ENCODE peak calls at places on chromosome 9, in eight cellular contexts. One of them, this sample, is unnamed.

GRCh38 chr9:129321511-129322021 is 143.5 kb upstream of the IER5L start:
- DNase-seq in HTR-8/SVneo: no peak
- DNase-seq in EL: no peak
- DNase-seq in GM12891: no peak
- DNase-seq in hippocampal formation: no peak
- DNase-seq in tibial nerve: no peak
- DNase-seq in activated naive CD8-positive, alpha-beta T cell treated with anti-CD3 and anti-CD28 coated beads, Interleukin-2, amount 50 U/mL, for 24 hours: no peak
- DNase-seq in astrocyte of the cerebellum: no peak
- DNase-seq in this sample: no peak

GRCh38 chr9:85944672-85945071 is 3.7 kb downstream of the NAA35 start:
- DNase-seq in HTR-8/SVneo: no peak
- DNase-seq in EL: no peak
- DNase-seq in GM12891: no peak
- DNase-seq in hippocampal formation: no peak
- DNase-seq in tibial nerve: no peak
- DNase-seq in activated naive CD8-positive, alpha-beta T cell treated with anti-CD3 and anti-CD28 coated beads, Interleukin-2, amount 50 U/mL, for 24 hours: no peak
- DNase-seq in astrocyte of the cerebellum: no peak
- DNase-seq in this sample: no peak

GRCh38 chr9:114930063-114930812 is at the start of gene TNFSF8:
- DNase-seq in HTR-8/SVneo: no peak
- DNase-seq in EL: no peak
- DNase-seq in GM12891: no peak
- DNase-seq in hippocampal formation: no peak
- DNase-seq in tibial nerve: no peak
- DNase-seq in activated naive CD8-positive, alpha-beta T cell treated with anti-CD3 and anti-CD28 coated beads, Interleukin-2, amount 50 U/mL, for 24 hours: peak; percentile 60
- DNase-seq in astrocyte of the cerebellum: no peak
- DNase-seq in this sample: no peak

GRCh38 chr9:94714494-94714893 is 12.0 kb upstream of the AOPEP start:
- DNase-seq in HTR-8/SVneo: no peak
- DNase-seq in EL: no peak
- DNase-seq in GM12891: no peak
- DNase-seq in hippocampal formation: no peak
- DNase-seq in tibial nerve: no peak
- DNase-seq in activated naive CD8-positive, alpha-beta T cell treated with anti-CD3 and anti-CD28 coated beads, Interleukin-2, amount 50 U/mL, for 24 hours: no peak
- DNase-seq in astrocyte of the cerebellum: no peak
- DNase-seq in this sample: peak; percentile 11

GRCh38 chr9:92206490-92206889 is 87.0 kb downstream of the IARS1 start:
- DNase-seq in HTR-8/SVneo: no peak
- DNase-seq in EL: peak; percentile 29
- DNase-seq in GM12891: no peak
- DNase-seq in hippocampal formation: no peak
- DNase-seq in tibial nerve: no peak
- DNase-seq in activated naive CD8-positive, alpha-beta T cell treated with anti-CD3 and anti-CD28 coated beads, Interleukin-2, amount 50 U/mL, for 24 hours: no peak
- DNase-seq in astrocyte of the cerebellum: no peak
- DNase-seq in this sample: no peak

GRCh38 chr9:77927265-77927664 is 104.3 kb downstream of the GNAQ start:
- DNase-seq in HTR-8/SVneo: peak; percentile 22
- DNase-seq in EL: peak; percentile 79
- DNase-seq in GM12891: no peak
- DNase-seq in hippocampal formation: no peak
- DNase-seq in tibial nerve: no peak
- DNase-seq in activated naive CD8-positive, alpha-beta T cell treated with anti-CD3 and anti-CD28 coated beads, Interleukin-2, amount 50 U/mL, for 24 hours: no peak
- DNase-seq in astrocyte of the cerebellum: no peak
- DNase-seq in this sample: peak; percentile 26

GRCh38 chr9:110092792-110093191 is 115.2 kb downstream of the C9orf152 start:
- DNase-seq in HTR-8/SVneo: no peak
- DNase-seq in EL: no peak
- DNase-seq in GM12891: no peak
- DNase-seq in hippocampal formation: no peak
- DNase-seq in tibial nerve: no peak
- DNase-seq in activated naive CD8-positive, alpha-beta T cell treated with anti-CD3 and anti-CD28 coated beads, Interleukin-2, amount 50 U/mL, for 24 hours: no peak
- DNase-seq in astrocyte of the cerebellum: no peak
- DNase-seq in this sample: no peak

GRCh38 chr9:74760031-74760700 is 127.6 kb downstream of the TRPM6 start:
- DNase-seq in HTR-8/SVneo: no peak
- DNase-seq in EL: peak; percentile 86
- DNase-seq in GM12891: no peak
- DNase-seq in hippocampal formation: no peak
- DNase-seq in tibial nerve: no peak
- DNase-seq in activated naive CD8-positive, alpha-beta T cell treated with anti-CD3 and anti-CD28 coated beads, Interleukin-2, amount 50 U/mL, for 24 hours: no peak
- DNase-seq in astrocyte of the cerebellum: peak; percentile 42
- DNase-seq in this sample: peak; percentile 82

GRCh38 chr9:114235113-114235589 is 79.8 kb downstream of the COL27A1 start:
- DNase-seq in HTR-8/SVneo: no peak
- DNase-seq in EL: no peak
- DNase-seq in GM12891: no peak
- DNase-seq in hippocampal formation: no peak
- DNase-seq in tibial nerve: no peak
- DNase-seq in activated naive CD8-positive, alpha-beta T cell treated with anti-CD3 and anti-CD28 coated beads, Interleukin-2, amount 50 U/mL, for 24 hours: no peak
- DNase-seq in astrocyte of the cerebellum: no peak
- DNase-seq in this sample: no peak

GRCh38 chr9:17225407-17225806 is 90.6 kb downstream of the CNTLN start:
- DNase-seq in HTR-8/SVneo: no peak
- DNase-seq in EL: no peak
- DNase-seq in GM12891: no peak
- DNase-seq in hippocampal formation: no peak
- DNase-seq in tibial nerve: no peak
- DNase-seq in activated naive CD8-positive, alpha-beta T cell treated with anti-CD3 and anti-CD28 coated beads, Interleukin-2, amount 50 U/mL, for 24 hours: no peak
- DNase-seq in astrocyte of the cerebellum: no peak
- DNase-seq in this sample: no peak

GRCh38 chr9:115691686-115692085 is 461.9 kb upstream of the PAPPA start:
- DNase-seq in HTR-8/SVneo: no peak
- DNase-seq in EL: peak; percentile 84
- DNase-seq in GM12891: no peak
- DNase-seq in hippocampal formation: no peak
- DNase-seq in tibial nerve: no peak
- DNase-seq in activated naive CD8-positive, alpha-beta T cell treated with anti-CD3 and anti-CD28 coated beads, Interleukin-2, amount 50 U/mL, for 24 hours: no peak
- DNase-seq in astrocyte of the cerebellum: peak; percentile 22
- DNase-seq in this sample: peak; percentile 85

GRCh38 chr9:29211681-29212589 is 1638.7 kb upstream of the C9orf72 start:
- DNase-seq in HTR-8/SVneo: no peak
- DNase-seq in EL: no peak
- DNase-seq in GM12891: peak; percentile 62
- DNase-seq in hippocampal formation: peak; percentile 33
- DNase-seq in tibial nerve: no peak
- DNase-seq in activated naive CD8-positive, alpha-beta T cell treated with anti-CD3 and anti-CD28 coated beads, Interleukin-2, amount 50 U/mL, for 24 hours: peak; percentile 50
- DNase-seq in astrocyte of the cerebellum: no peak
- DNase-seq in this sample: no peak

GRCh38 chr9:73782166-73782565 is 630.5 kb downstream of the ANXA1 start:
- DNase-seq in HTR-8/SVneo: no peak
- DNase-seq in EL: no peak
- DNase-seq in GM12891: no peak
- DNase-seq in hippocampal formation: no peak
- DNase-seq in tibial nerve: no peak
- DNase-seq in activated naive CD8-positive, alpha-beta T cell treated with anti-CD3 and anti-CD28 coated beads, Interleukin-2, amount 50 U/mL, for 24 hours: no peak
- DNase-seq in astrocyte of the cerebellum: no peak
- DNase-seq in this sample: no peak

GRCh38 chr9:120110520-120110919 is 469.4 kb downstream of the CDK5RAP2 start:
- DNase-seq in HTR-8/SVneo: no peak
- DNase-seq in EL: no peak
- DNase-seq in GM12891: no peak
- DNase-seq in hippocampal formation: no peak
- DNase-seq in tibial nerve: no peak
- DNase-seq in activated naive CD8-positive, alpha-beta T cell treated with anti-CD3 and anti-CD28 coated beads, Interleukin-2, amount 50 U/mL, for 24 hours: no peak
- DNase-seq in astrocyte of the cerebellum: no peak
- DNase-seq in this sample: no peak

GRCh38 chr9:111067472-111067871 is 29.2 kb upstream of the LPAR1 start:
- DNase-seq in HTR-8/SVneo: no peak
- DNase-seq in EL: no peak
- DNase-seq in GM12891: no peak
- DNase-seq in hippocampal formation: no peak
- DNase-seq in tibial nerve: no peak
- DNase-seq in activated naive CD8-positive, alpha-beta T cell treated with anti-CD3 and anti-CD28 coated beads, Interleukin-2, amount 50 U/mL, for 24 hours: no peak
- DNase-seq in astrocyte of the cerebellum: no peak
- DNase-seq in this sample: no peak

GRCh38 chr9:123090198-123090896 is 56.9 kb downstream of the GPR21 start:
- DNase-seq in HTR-8/SVneo: no peak
- DNase-seq in EL: no peak
- DNase-seq in GM12891: no peak
- DNase-seq in hippocampal formation: no peak
- DNase-seq in tibial nerve: no peak
- DNase-seq in activated naive CD8-positive, alpha-beta T cell treated with anti-CD3 and anti-CD28 coated beads, Interleukin-2, amount 50 U/mL, for 24 hours: no peak
- DNase-seq in astrocyte of the cerebellum: no peak
- DNase-seq in this sample: peak; percentile 4

GRCh38 chr9:68851657-68852056 is 146.6 kb downstream of the PIP5K1B start:
- DNase-seq in HTR-8/SVneo: no peak
- DNase-seq in EL: peak; percentile 6
- DNase-seq in GM12891: no peak
- DNase-seq in hippocampal formation: no peak
- DNase-seq in tibial nerve: no peak
- DNase-seq in activated naive CD8-positive, alpha-beta T cell treated with anti-CD3 and anti-CD28 coated beads, Interleukin-2, amount 50 U/mL, for 24 hours: no peak
- DNase-seq in astrocyte of the cerebellum: no peak
- DNase-seq in this sample: no peak

GRCh38 chr9:114155967-114156294 is 594 bp downstream of the COL27A1 start:
- DNase-seq in HTR-8/SVneo: no peak
- DNase-seq in EL: no peak
- DNase-seq in GM12891: no peak
- DNase-seq in hippocampal formation: no peak
- DNase-seq in tibial nerve: no peak
- DNase-seq in activated naive CD8-positive, alpha-beta T cell treated with anti-CD3 and anti-CD28 coated beads, Interleukin-2, amount 50 U/mL, for 24 hours: peak; percentile 42
- DNase-seq in astrocyte of the cerebellum: no peak
- DNase-seq in this sample: no peak

GRCh38 chr9:109254317-109254716 is 66.5 kb downstream of the EPB41L4B start:
- DNase-seq in HTR-8/SVneo: no peak
- DNase-seq in EL: peak; percentile 71
- DNase-seq in GM12891: no peak
- DNase-seq in hippocampal formation: no peak
- DNase-seq in tibial nerve: no peak
- DNase-seq in activated naive CD8-positive, alpha-beta T cell treated with anti-CD3 and anti-CD28 coated beads, Interleukin-2, amount 50 U/mL, for 24 hours: no peak
- DNase-seq in astrocyte of the cerebellum: no peak
- DNase-seq in this sample: peak; percentile 42

GRCh38 chr9:122217640-122218039 is 11.1 kb downstream of the LHX6 start:
- DNase-seq in HTR-8/SVneo: no peak
- DNase-seq in EL: no peak
- DNase-seq in GM12891: no peak
- DNase-seq in hippocampal formation: no peak
- DNase-seq in tibial nerve: no peak
- DNase-seq in activated naive CD8-positive, alpha-beta T cell treated with anti-CD3 and anti-CD28 coated beads, Interleukin-2, amount 50 U/mL, for 24 hours: no peak
- DNase-seq in astrocyte of the cerebellum: no peak
- DNase-seq in this sample: no peak

GRCh38 chr9:117782931-117783788 is 79.0 kb downstream of the TLR4 start:
- DNase-seq in HTR-8/SVneo: peak; percentile 24
- DNase-seq in EL: peak; percentile 80
- DNase-seq in GM12891: no peak
- DNase-seq in hippocampal formation: peak; percentile 84
- DNase-seq in tibial nerve: peak; percentile 43
- DNase-seq in activated naive CD8-positive, alpha-beta T cell treated with anti-CD3 and anti-CD28 coated beads, Interleukin-2, amount 50 U/mL, for 24 hours: peak; percentile 57
- DNase-seq in astrocyte of the cerebellum: peak; percentile 48
- DNase-seq in this sample: peak; percentile 86

GRCh38 chr9:113352411-113352810 is 3.1 kb downstream of the BSPRY start:
- DNase-seq in HTR-8/SVneo: no peak
- DNase-seq in EL: no peak
- DNase-seq in GM12891: no peak
- DNase-seq in hippocampal formation: no peak
- DNase-seq in tibial nerve: no peak
- DNase-seq in activated naive CD8-positive, alpha-beta T cell treated with anti-CD3 and anti-CD28 coated beads, Interleukin-2, amount 50 U/mL, for 24 hours: no peak
- DNase-seq in astrocyte of the cerebellum: no peak
- DNase-seq in this sample: no peak

GRCh38 chr9:96034553-96035122 is 159.1 kb downstream of the ERCC6L2 start:
- DNase-seq in HTR-8/SVneo: no peak
- DNase-seq in EL: no peak
- DNase-seq in GM12891: no peak
- DNase-seq in hippocampal formation: no peak
- DNase-seq in tibial nerve: no peak
- DNase-seq in activated naive CD8-positive, alpha-beta T cell treated with anti-CD3 and anti-CD28 coated beads, Interleukin-2, amount 50 U/mL, for 24 hours: no peak
- DNase-seq in astrocyte of the cerebellum: no peak
- DNase-seq in this sample: no peak

GRCh38 chr9:107794259-107794658 is 304.7 kb upstream of the KLF4 start:
- DNase-seq in HTR-8/SVneo: no peak
- DNase-seq in EL: no peak
- DNase-seq in GM12891: no peak
- DNase-seq in hippocampal formation: no peak
- DNase-seq in tibial nerve: no peak
- DNase-seq in activated naive CD8-positive, alpha-beta T cell treated with anti-CD3 and anti-CD28 coated beads, Interleukin-2, amount 50 U/mL, for 24 hours: no peak
- DNase-seq in astrocyte of the cerebellum: no peak
- DNase-seq in this sample: no peak

GRCh38 chr9:135348788-135349150 is 130.8 kb upstream of the PPP1R26 start:
- DNase-seq in HTR-8/SVneo: no peak
- DNase-seq in EL: no peak
- DNase-seq in GM12891: no peak
- DNase-seq in hippocampal formation: no peak
- DNase-seq in tibial nerve: no peak
- DNase-seq in activated naive CD8-positive, alpha-beta T cell treated with anti-CD3 and anti-CD28 coated beads, Interleukin-2, amount 50 U/mL, for 24 hours: no peak
- DNase-seq in astrocyte of the cerebellum: no peak
- DNase-seq in this sample: no peak

GRCh38 chr9:108562176-108562575 is 293.6 kb downstream of the ACTL7B start:
- DNase-seq in HTR-8/SVneo: no peak
- DNase-seq in EL: no peak
- DNase-seq in GM12891: no peak
- DNase-seq in hippocampal formation: no peak
- DNase-seq in tibial nerve: no peak
- DNase-seq in activated naive CD8-positive, alpha-beta T cell treated with anti-CD3 and anti-CD28 coated beads, Interleukin-2, amount 50 U/mL, for 24 hours: no peak
- DNase-seq in astrocyte of the cerebellum: no peak
- DNase-seq in this sample: no peak

GRCh38 chr9:133533878-133534277 is 626 bp upstream of the ADAMTSL2 start:
- DNase-seq in HTR-8/SVneo: no peak
- DNase-seq in EL: no peak
- DNase-seq in GM12891: no peak
- DNase-seq in hippocampal formation: no peak
- DNase-seq in tibial nerve: no peak
- DNase-seq in activated naive CD8-positive, alpha-beta T cell treated with anti-CD3 and anti-CD28 coated beads, Interleukin-2, amount 50 U/mL, for 24 hours: peak; percentile 10
- DNase-seq in astrocyte of the cerebellum: no peak
- DNase-seq in this sample: no peak

GRCh38 chr9:101513351-101513750 is 20.3 kb upstream of the RNF20 start:
- DNase-seq in HTR-8/SVneo: no peak
- DNase-seq in EL: no peak
- DNase-seq in GM12891: no peak
- DNase-seq in hippocampal formation: no peak
- DNase-seq in tibial nerve: no peak
- DNase-seq in activated naive CD8-positive, alpha-beta T cell treated with anti-CD3 and anti-CD28 coated beads, Interleukin-2, amount 50 U/mL, for 24 hours: no peak
- DNase-seq in astrocyte of the cerebellum: no peak
- DNase-seq in this sample: no peak

GRCh38 chr9:89185980-89186379 is 7.4 kb upstream of the SHC3 start:
- DNase-seq in HTR-8/SVneo: no peak
- DNase-seq in EL: peak; percentile 15
- DNase-seq in GM12891: no peak
- DNase-seq in hippocampal formation: no peak
- DNase-seq in tibial nerve: no peak
- DNase-seq in activated naive CD8-positive, alpha-beta T cell treated with anti-CD3 and anti-CD28 coated beads, Interleukin-2, amount 50 U/mL, for 24 hours: no peak
- DNase-seq in astrocyte of the cerebellum: no peak
- DNase-seq in this sample: no peak

GRCh38 chr9:40926404-40927259 is 201.8 kb downstream of the FOXD4L6 start:
- DNase-seq in HTR-8/SVneo: no peak
- DNase-seq in EL: no peak
- DNase-seq in GM12891: no peak
- DNase-seq in hippocampal formation: no peak
- DNase-seq in tibial nerve: no peak
- DNase-seq in activated naive CD8-positive, alpha-beta T cell treated with anti-CD3 and anti-CD28 coated beads, Interleukin-2, amount 50 U/mL, for 24 hours: no peak
- DNase-seq in astrocyte of the cerebellum: no peak
- DNase-seq in this sample: no peak

GRCh38 chr9:2144619-2145018 is 129.5 kb downstream of the SMARCA2 start:
- DNase-seq in HTR-8/SVneo: no peak
- DNase-seq in EL: no peak
- DNase-seq in GM12891: no peak
- DNase-seq in hippocampal formation: no peak
- DNase-seq in tibial nerve: no peak
- DNase-seq in activated naive CD8-positive, alpha-beta T cell treated with anti-CD3 and anti-CD28 coated beads, Interleukin-2, amount 50 U/mL, for 24 hours: no peak
- DNase-seq in astrocyte of the cerebellum: no peak
- DNase-seq in this sample: no peak

GRCh38 chr9:108996653-108997052 is 16.6 kb downstream of the CTNNAL1 start:
- DNase-seq in HTR-8/SVneo: no peak
- DNase-seq in EL: no peak
- DNase-seq in GM12891: no peak
- DNase-seq in hippocampal formation: no peak
- DNase-seq in tibial nerve: no peak
- DNase-seq in activated naive CD8-positive, alpha-beta T cell treated with anti-CD3 and anti-CD28 coated beads, Interleukin-2, amount 50 U/mL, for 24 hours: no peak
- DNase-seq in astrocyte of the cerebellum: no peak
- DNase-seq in this sample: no peak

GRCh38 chr9:76521244-76521673 is 62.3 kb downstream of the GCNT1 start:
- DNase-seq in HTR-8/SVneo: no peak
- DNase-seq in EL: no peak
- DNase-seq in GM12891: no peak
- DNase-seq in hippocampal formation: no peak
- DNase-seq in tibial nerve: no peak
- DNase-seq in activated naive CD8-positive, alpha-beta T cell treated with anti-CD3 and anti-CD28 coated beads, Interleukin-2, amount 50 U/mL, for 24 hours: no peak
- DNase-seq in astrocyte of the cerebellum: no peak
- DNase-seq in this sample: no peak

GRCh38 chr9:99513441-99514112 is 291.5 kb downstream of the SEC61B start:
- DNase-seq in HTR-8/SVneo: no peak
- DNase-seq in EL: no peak
- DNase-seq in GM12891: no peak
- DNase-seq in hippocampal formation: no peak
- DNase-seq in tibial nerve: no peak
- DNase-seq in activated naive CD8-positive, alpha-beta T cell treated with anti-CD3 and anti-CD28 coated beads, Interleukin-2, amount 50 U/mL, for 24 hours: no peak
- DNase-seq in astrocyte of the cerebellum: no peak
- DNase-seq in this sample: no peak

This sample was measured in HFFc6.